ENCODE peak calls at places on chromosome 1, in five cellular contexts. One of them, this sample, is unnamed.

GRCh38 chr1:26161408-26162219 is 2.7 kb downstream of the FAM110D start:
- DNase-seq in body of pancreas: peak
- DNase-seq in HFF-Myc: no peak
- DNase-seq in stomach: peak
- DNase-seq in kidney epithelial cell: no peak
- DNase-seq in this sample: peak

GRCh38 chr1:155011437-155011907 is 8.9 kb downstream of the ZBTB7B start:
- DNase-seq in body of pancreas: no peak
- DNase-seq in kidney epithelial cell: no peak
- DNase-seq in HFF-Myc: no peak
- DNase-seq in stomach: no peak
- DNase-seq in this sample: no peak

GRCh38 chr1:145985129-145985501 is 11.3 kb downstream of the TXNIP start:
- DNase-seq in stomach: peak
- DNase-seq in kidney epithelial cell: no peak
- DNase-seq in HFF-Myc: no peak
- DNase-seq in body of pancreas: no peak
- DNase-seq in this sample: no peak

GRCh38 chr1:111110197-111110899 is 29.5 kb downstream of the DRAM2 start:
- DNase-seq in body of pancreas: peak
- DNase-seq in stomach: peak
- DNase-seq in HFF-Myc: no peak
- DNase-seq in kidney epithelial cell: no peak
- DNase-seq in this sample: no peak

GRCh38 chr1:160460683-160461287 is 60.4 kb downstream of the VANGL2 start:
- DNase-seq in stomach: no peak
- DNase-seq in body of pancreas: no peak
- DNase-seq in HFF-Myc: no peak
- DNase-seq in kidney epithelial cell: no peak
- DNase-seq in this sample: no peak

GRCh38 chr1:150619576-150620509 is 9.6 kb downstream of the ENSA start:
- DNase-seq in kidney epithelial cell: no peak
- DNase-seq in body of pancreas: peak
- DNase-seq in stomach: no peak
- DNase-seq in HFF-Myc: peak
- DNase-seq in this sample: no peak

GRCh38 chr1:2583871-2584341 is 2.7 kb upstream of the PRXL2B start:
- DNase-seq in kidney epithelial cell: no peak
- DNase-seq in body of pancreas: peak
- DNase-seq in HFF-Myc: no peak
- DNase-seq in stomach: no peak
- DNase-seq in this sample: no peak

GRCh38 chr1:22829001-22829989 is 118.7 kb downstream of the EPHB2 start:
- DNase-seq in HFF-Myc: no peak
- DNase-seq in stomach: no peak
- DNase-seq in kidney epithelial cell: no peak
- DNase-seq in body of pancreas: peak
- DNase-seq in this sample: no peak

GRCh38 chr1:226064168-226064815 is 1.8 kb downstream of the H3-3A start:
- DNase-seq in body of pancreas: peak
- DNase-seq in kidney epithelial cell: no peak
- DNase-seq in stomach: peak
- DNase-seq in HFF-Myc: no peak
- DNase-seq in this sample: no peak

GRCh38 chr1:24641646-24642151 is 1.4 kb upstream of the SRRM1 start:
- DNase-seq in stomach: no peak
- DNase-seq in kidney epithelial cell: no peak
- DNase-seq in body of pancreas: peak
- DNase-seq in HFF-Myc: no peak
- DNase-seq in this sample: no peak

GRCh38 chr1:29628190-29628589 is 391.9 kb downstream of the PTPRU start:
- DNase-seq in stomach: no peak
- DNase-seq in body of pancreas: no peak
- DNase-seq in HFF-Myc: no peak
- DNase-seq in kidney epithelial cell: no peak
- DNase-seq in this sample: peak

GRCh38 chr1:168161459-168161858 is 17.3 kb upstream of the TIPRL start:
- DNase-seq in stomach: no peak
- DNase-seq in body of pancreas: no peak
- DNase-seq in kidney epithelial cell: no peak
- DNase-seq in HFF-Myc: no peak
- DNase-seq in this sample: no peak

GRCh38 chr1:94258873-94259331 is 21.5 kb upstream of the ARHGAP29 start:
- DNase-seq in HFF-Myc: peak
- DNase-seq in body of pancreas: peak
- DNase-seq in kidney epithelial cell: peak
- DNase-seq in stomach: no peak
- DNase-seq in this sample: no peak

GRCh38 chr1:56837244-56837926 is 17.2 kb upstream of the C8A start:
- DNase-seq in kidney epithelial cell: peak
- DNase-seq in stomach: no peak
- DNase-seq in body of pancreas: no peak
- DNase-seq in HFF-Myc: no peak
- DNase-seq in this sample: no peak

GRCh38 chr1:161089251-161089924 is at the start of gene NECTIN4:
- DNase-seq in stomach: peak
- DNase-seq in kidney epithelial cell: no peak
- DNase-seq in body of pancreas: peak
- DNase-seq in HFF-Myc: no peak
- DNase-seq in this sample: no peak

DNA sequence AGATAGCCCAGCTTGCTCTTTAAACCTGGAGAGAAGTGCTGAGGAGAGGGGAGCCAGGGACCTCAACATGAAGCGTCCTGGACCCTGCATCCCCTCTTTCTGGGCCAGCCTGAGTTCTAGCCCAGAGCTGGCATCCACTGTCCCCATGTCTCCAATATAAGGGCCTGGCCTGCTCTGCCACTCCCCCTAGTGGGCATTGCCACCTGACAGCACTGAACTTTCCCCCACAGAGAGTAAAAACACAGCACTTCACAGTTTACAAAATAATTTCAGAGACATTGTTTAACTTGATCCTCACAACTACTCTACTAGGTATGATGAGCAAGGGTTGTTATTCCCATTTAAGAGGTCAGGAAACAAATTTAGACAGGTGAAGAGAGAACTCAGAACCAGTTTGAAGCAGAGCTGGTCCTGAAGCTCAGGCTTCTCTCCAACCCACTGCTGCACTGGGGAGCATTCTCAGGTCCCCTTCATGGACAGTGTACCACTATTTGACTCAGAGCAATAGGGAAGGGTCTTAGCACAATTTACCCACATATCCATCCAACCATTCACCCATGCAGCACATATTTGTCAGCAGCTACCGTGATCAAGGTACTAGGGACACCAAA is 151.2 kb downstream of the DMRTA2 start:
- DNase-seq in HFF-Myc: no peak
- DNase-seq in kidney epithelial cell: no peak
- DNase-seq in stomach: peak
- DNase-seq in body of pancreas: peak
- DNase-seq in this sample: peak
- TF ChIP-seq CTCF in HFF-Myc: peak
- TF ChIP-seq CTCF in kidney epithelial cell: peak
- TF ChIP-seq CTCF in stomach: no peak
- TF ChIP-seq CTCF in body of pancreas: peak
- TF ChIP-seq CTCF in this sample: peak

GRCh38 chr1:36222481-36223372 is 1.5 kb upstream of the THRAP3 start:
- DNase-seq in body of pancreas: no peak
- DNase-seq in HFF-Myc: no peak
- DNase-seq in kidney epithelial cell: no peak
- DNase-seq in stomach: peak
- DNase-seq in this sample: no peak

GRCh38 chr1:36223373-36223995 is 759 bp upstream of the THRAP3 start:
- DNase-seq in body of pancreas: peak
- DNase-seq in stomach: no peak
- DNase-seq in kidney epithelial cell: no peak
- DNase-seq in HFF-Myc: no peak
- DNase-seq in this sample: no peak

GRCh38 chr1:36223996-36224536 is at the start of gene THRAP3:
- DNase-seq in stomach: peak
- DNase-seq in HFF-Myc: peak
- DNase-seq in body of pancreas: peak
- DNase-seq in kidney epithelial cell: peak
- DNase-seq in this sample: peak

GRCh38 chr1:36225298-36225899 is 1.2 kb downstream of the THRAP3 start:
- DNase-seq in HFF-Myc: no peak
- DNase-seq in stomach: no peak
- DNase-seq in kidney epithelial cell: no peak
- DNase-seq in body of pancreas: no peak
- DNase-seq in this sample: no peak

GRCh38 chr1:36224537-36225297 is 474 bp downstream of the THRAP3 start:
- DNase-seq in body of pancreas: peak
- DNase-seq in HFF-Myc: peak
- DNase-seq in kidney epithelial cell: no peak
- DNase-seq in stomach: peak
- DNase-seq in this sample: peak
- TF ChIP-seq CTCF in body of pancreas: peak
- TF ChIP-seq CTCF in HFF-Myc: peak
- TF ChIP-seq CTCF in kidney epithelial cell: peak
- TF ChIP-seq CTCF in stomach: no peak
- TF ChIP-seq CTCF in this sample: peak

GRCh38 chr1:162230096-162230495 is 146.6 kb downstream of the SPATA46 start:
- DNase-seq in stomach: peak
- DNase-seq in body of pancreas: peak
- DNase-seq in kidney epithelial cell: no peak
- DNase-seq in HFF-Myc: no peak
- DNase-seq in this sample: no peak
- TF ChIP-seq CTCF in stomach: no peak
- TF ChIP-seq CTCF in body of pancreas: peak
- TF ChIP-seq CTCF in kidney epithelial cell: peak
- TF ChIP-seq CTCF in HFF-Myc: peak
- TF ChIP-seq CTCF in this sample: no peak

GRCh38 chr1:79517425-79518219 is 511.1 kb upstream of the ADGRL4 start:
- DNase-seq in body of pancreas: no peak
- DNase-seq in HFF-Myc: no peak
- DNase-seq in kidney epithelial cell: no peak
- DNase-seq in stomach: no peak
- DNase-seq in this sample: no peak

GRCh38 chr1:79519084-79519760 is 512.7 kb upstream of the ADGRL4 start:
- DNase-seq in kidney epithelial cell: no peak
- DNase-seq in body of pancreas: no peak
- DNase-seq in HFF-Myc: no peak
- DNase-seq in stomach: no peak
- DNase-seq in this sample: no peak
- TF ChIP-seq CTCF in kidney epithelial cell: no peak
- TF ChIP-seq CTCF in body of pancreas: no peak
- TF ChIP-seq CTCF in HFF-Myc: no peak
- TF ChIP-seq CTCF in stomach: no peak
- TF ChIP-seq CTCF in this sample: no peak

DNA sequence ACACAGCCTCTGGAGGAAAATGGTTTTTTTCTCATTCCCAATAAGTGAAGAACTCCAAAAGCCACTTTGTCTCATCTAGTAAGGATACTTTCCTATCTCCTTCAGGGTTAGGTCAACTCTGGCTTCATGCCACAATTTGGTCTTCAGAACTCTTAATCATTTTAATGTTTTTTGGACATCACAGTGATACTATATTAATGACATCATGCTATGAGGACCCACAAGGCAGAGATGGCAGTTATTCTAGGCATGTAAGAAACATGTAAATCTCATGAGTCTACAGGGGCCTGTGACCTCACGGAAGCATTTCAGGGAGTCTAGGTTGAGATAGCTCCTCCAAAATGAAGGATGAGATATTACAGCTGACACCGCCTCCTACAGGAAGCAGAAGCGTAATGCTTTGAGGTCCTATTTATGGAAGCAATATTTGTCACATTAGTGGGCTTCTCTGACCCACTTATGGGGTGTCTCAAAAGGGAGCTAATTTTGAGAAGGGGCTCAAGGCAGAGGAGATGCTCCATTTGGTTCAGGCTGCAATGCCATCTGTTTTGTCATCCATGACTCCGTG is 5.0 kb upstream of the GPR137B start:
- DNase-seq in kidney epithelial cell: no peak
- DNase-seq in body of pancreas: no peak
- DNase-seq in stomach: no peak
- DNase-seq in HFF-Myc: no peak
- DNase-seq in this sample: no peak
- TF ChIP-seq CTCF in kidney epithelial cell: peak
- TF ChIP-seq CTCF in body of pancreas: no peak
- TF ChIP-seq CTCF in stomach: no peak
- TF ChIP-seq CTCF in HFF-Myc: no peak
- TF ChIP-seq CTCF in this sample: no peak

DNA sequence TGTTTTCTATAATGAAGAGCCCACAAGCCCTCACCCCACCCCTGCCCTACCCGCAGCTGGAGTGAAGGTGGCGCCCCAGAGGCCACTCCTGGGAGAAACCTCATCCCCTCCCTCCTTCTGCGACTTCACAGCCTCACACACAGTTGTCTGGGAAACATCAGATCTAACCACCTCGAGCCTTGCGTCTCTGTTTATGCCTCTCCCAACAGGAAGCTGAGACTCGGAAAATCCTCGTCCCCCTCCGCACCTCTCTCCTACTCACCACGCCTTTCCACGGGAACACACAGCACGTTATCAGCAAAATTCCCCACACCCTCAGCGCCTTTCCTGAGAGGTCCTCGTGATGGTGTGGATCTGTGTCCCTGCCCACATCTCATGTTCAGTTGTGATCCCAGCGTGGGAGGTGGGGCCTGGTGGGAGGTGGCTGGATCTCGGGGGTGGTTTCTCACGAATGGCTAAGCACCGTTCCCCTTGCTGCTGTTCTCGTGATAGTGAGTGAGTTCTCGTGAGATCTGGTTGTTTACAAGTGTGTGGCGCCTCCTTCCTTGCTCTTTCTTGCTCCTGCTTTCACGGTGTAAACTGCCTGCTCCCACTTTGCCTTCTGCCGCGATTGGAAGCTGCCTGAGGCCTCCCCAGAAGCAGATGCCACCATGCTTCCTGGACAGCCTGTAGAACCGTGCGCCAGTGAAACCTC is 190.6 kb downstream of the KIF26B start:
- DNase-seq in kidney epithelial cell: no peak
- DNase-seq in stomach: no peak
- DNase-seq in HFF-Myc: no peak
- DNase-seq in body of pancreas: no peak
- DNase-seq in this sample: no peak
- TF ChIP-seq CTCF in kidney epithelial cell: no peak
- TF ChIP-seq CTCF in stomach: no peak
- TF ChIP-seq CTCF in HFF-Myc: no peak
- TF ChIP-seq CTCF in body of pancreas: no peak
- TF ChIP-seq CTCF in this sample: no peak